ENCODE peak calls at places on chromosomes 13 and 19, in eight cellular contexts. One of them, this sample, is unnamed.
A peak's percentile ranks its signal among the peaks of the same experiment; 100 is the strongest.

GRCh38 chr19:38735257-38735686 is 9.0 kb downstream of the CAPN12 start:
- DNase-seq in stimulated activated CD4-positive, alpha-beta T cell treated with anti-CD3 and anti-CD28 coated beads, Interleukin-1b, Interleukin-23, amount 100 ng/mL, for 24 hours: no peak
- DNase-seq in renal cortical epithelial cell: no peak
- DNase-seq in effector CD4-positive, alpha-beta T cell: peak; percentile 44
- DNase-seq in CD4-positive, alpha-beta memory T cell: peak; percentile 53
- DNase-seq in AG09319: no peak
- DNase-seq in CD8-positive, alpha-beta memory T cell: peak; percentile 73
- DNase-seq in activated T-helper 2 cell treated with anti-CD3 and anti-CD28 coated beads, Interferon-gamma antibody, Interleukin-2, Interleukin-4, amounts not matched to agents 10 μg/mL and 5 μg/mL and 100 μg/mL, durations not matched to agents 14 hours and 24 hours and 36 hours: no peak
- DNase-seq in this sample: no peak

GRCh38 chr19:5826531-5827341 is 12.8 kb downstream of the FUT6 start:
- DNase-seq in stimulated activated CD4-positive, alpha-beta T cell treated with anti-CD3 and anti-CD28 coated beads, Interleukin-1b, Interleukin-23, amount 100 ng/mL, for 24 hours: no peak
- DNase-seq in renal cortical epithelial cell: peak; percentile 66
- DNase-seq in effector CD4-positive, alpha-beta T cell: no peak
- DNase-seq in CD4-positive, alpha-beta memory T cell: no peak
- DNase-seq in AG09319: no peak
- DNase-seq in CD8-positive, alpha-beta memory T cell: peak; percentile 55
- DNase-seq in activated T-helper 2 cell treated with anti-CD3 and anti-CD28 coated beads, Interferon-gamma antibody, Interleukin-2, Interleukin-4, amounts not matched to agents 10 μg/mL and 5 μg/mL and 100 μg/mL, durations not matched to agents 14 hours and 24 hours and 36 hours: no peak
- DNase-seq in this sample: peak; percentile 25

GRCh38 chr19:57123882-57124281 is 4.1 kb downstream of the USP29 start:
- DNase-seq in stimulated activated CD4-positive, alpha-beta T cell treated with anti-CD3 and anti-CD28 coated beads, Interleukin-1b, Interleukin-23, amount 100 ng/mL, for 24 hours: no peak
- DNase-seq in renal cortical epithelial cell: no peak
- DNase-seq in effector CD4-positive, alpha-beta T cell: no peak
- DNase-seq in CD4-positive, alpha-beta memory T cell: no peak
- DNase-seq in AG09319: no peak
- DNase-seq in CD8-positive, alpha-beta memory T cell: no peak
- DNase-seq in activated T-helper 2 cell treated with anti-CD3 and anti-CD28 coated beads, Interferon-gamma antibody, Interleukin-2, Interleukin-4, amounts not matched to agents 10 μg/mL and 5 μg/mL and 100 μg/mL, durations not matched to agents 14 hours and 24 hours and 36 hours: no peak
- DNase-seq in this sample: no peak

GRCh38 chr19:21749090-21749489 is 18.3 kb downstream of the ZNF100 start:
- DNase-seq in stimulated activated CD4-positive, alpha-beta T cell treated with anti-CD3 and anti-CD28 coated beads, Interleukin-1b, Interleukin-23, amount 100 ng/mL, for 24 hours: no peak
- DNase-seq in renal cortical epithelial cell: no peak
- DNase-seq in effector CD4-positive, alpha-beta T cell: no peak
- DNase-seq in CD4-positive, alpha-beta memory T cell: no peak
- DNase-seq in AG09319: no peak
- DNase-seq in CD8-positive, alpha-beta memory T cell: no peak
- DNase-seq in activated T-helper 2 cell treated with anti-CD3 and anti-CD28 coated beads, Interferon-gamma antibody, Interleukin-2, Interleukin-4, amounts not matched to agents 10 μg/mL and 5 μg/mL and 100 μg/mL, durations not matched to agents 14 hours and 24 hours and 36 hours: no peak
- DNase-seq in this sample: peak; percentile 1

GRCh38 chr13:51178456-51179074 is 43.6 kb upstream of the FAM124A start:
- DNase-seq in stimulated activated CD4-positive, alpha-beta T cell treated with anti-CD3 and anti-CD28 coated beads, Interleukin-1b, Interleukin-23, amount 100 ng/mL, for 24 hours: no peak
- DNase-seq in renal cortical epithelial cell: no peak
- DNase-seq in effector CD4-positive, alpha-beta T cell: no peak
- DNase-seq in CD4-positive, alpha-beta memory T cell: no peak
- DNase-seq in AG09319: no peak
- DNase-seq in CD8-positive, alpha-beta memory T cell: no peak
- DNase-seq in activated T-helper 2 cell treated with anti-CD3 and anti-CD28 coated beads, Interferon-gamma antibody, Interleukin-2, Interleukin-4, amounts not matched to agents 10 μg/mL and 5 μg/mL and 100 μg/mL, durations not matched to agents 14 hours and 24 hours and 36 hours: no peak
- DNase-seq in this sample: no peak

GRCh38 chr13:20738616-20739015 is 35.1 kb downstream of the IL17D start:
- DNase-seq in stimulated activated CD4-positive, alpha-beta T cell treated with anti-CD3 and anti-CD28 coated beads, Interleukin-1b, Interleukin-23, amount 100 ng/mL, for 24 hours: no peak
- DNase-seq in renal cortical epithelial cell: no peak
- DNase-seq in effector CD4-positive, alpha-beta T cell: no peak
- DNase-seq in CD4-positive, alpha-beta memory T cell: no peak
- DNase-seq in AG09319: no peak
- DNase-seq in CD8-positive, alpha-beta memory T cell: no peak
- DNase-seq in activated T-helper 2 cell treated with anti-CD3 and anti-CD28 coated beads, Interferon-gamma antibody, Interleukin-2, Interleukin-4, amounts not matched to agents 10 μg/mL and 5 μg/mL and 100 μg/mL, durations not matched to agents 14 hours and 24 hours and 36 hours: no peak
- DNase-seq in this sample: no peak

GRCh38 chr19:48741222-48741999 is 1.0 kb upstream of the RASIP1 start:
- DNase-seq in stimulated activated CD4-positive, alpha-beta T cell treated with anti-CD3 and anti-CD28 coated beads, Interleukin-1b, Interleukin-23, amount 100 ng/mL, for 24 hours: no peak
- DNase-seq in renal cortical epithelial cell: no peak
- DNase-seq in effector CD4-positive, alpha-beta T cell: no peak
- DNase-seq in CD4-positive, alpha-beta memory T cell: no peak
- DNase-seq in AG09319: no peak
- DNase-seq in CD8-positive, alpha-beta memory T cell: no peak
- DNase-seq in activated T-helper 2 cell treated with anti-CD3 and anti-CD28 coated beads, Interferon-gamma antibody, Interleukin-2, Interleukin-4, amounts not matched to agents 10 μg/mL and 5 μg/mL and 100 μg/mL, durations not matched to agents 14 hours and 24 hours and 36 hours: peak; percentile 30
- DNase-seq in this sample: peak; percentile 32

GRCh38 chr13:46355088-46355468 is 32.0 kb downstream of the RUBCNL start:
- DNase-seq in stimulated activated CD4-positive, alpha-beta T cell treated with anti-CD3 and anti-CD28 coated beads, Interleukin-1b, Interleukin-23, amount 100 ng/mL, for 24 hours: no peak
- DNase-seq in renal cortical epithelial cell: no peak
- DNase-seq in effector CD4-positive, alpha-beta T cell: no peak
- DNase-seq in CD4-positive, alpha-beta memory T cell: no peak
- DNase-seq in AG09319: no peak
- DNase-seq in CD8-positive, alpha-beta memory T cell: no peak
- DNase-seq in activated T-helper 2 cell treated with anti-CD3 and anti-CD28 coated beads, Interferon-gamma antibody, Interleukin-2, Interleukin-4, amounts not matched to agents 10 μg/mL and 5 μg/mL and 100 μg/mL, durations not matched to agents 14 hours and 24 hours and 36 hours: no peak
- DNase-seq in this sample: no peak

GRCh38 chr19:737591-738093 is 13.3 kb upstream of the MISP start:
- DNase-seq in stimulated activated CD4-positive, alpha-beta T cell treated with anti-CD3 and anti-CD28 coated beads, Interleukin-1b, Interleukin-23, amount 100 ng/mL, for 24 hours: peak; percentile 44
- DNase-seq in renal cortical epithelial cell: no peak
- DNase-seq in effector CD4-positive, alpha-beta T cell: peak; percentile 39
- DNase-seq in CD4-positive, alpha-beta memory T cell: peak; percentile 45
- DNase-seq in AG09319: no peak
- DNase-seq in CD8-positive, alpha-beta memory T cell: peak; percentile 69
- DNase-seq in activated T-helper 2 cell treated with anti-CD3 and anti-CD28 coated beads, Interferon-gamma antibody, Interleukin-2, Interleukin-4, amounts not matched to agents 10 μg/mL and 5 μg/mL and 100 μg/mL, durations not matched to agents 14 hours and 24 hours and 36 hours: peak; percentile 24
- DNase-seq in this sample: no peak

GRCh38 chr19:10762656-10763055 is 44.8 kb downstream of the DNM2 start:
- DNase-seq in stimulated activated CD4-positive, alpha-beta T cell treated with anti-CD3 and anti-CD28 coated beads, Interleukin-1b, Interleukin-23, amount 100 ng/mL, for 24 hours: no peak
- DNase-seq in renal cortical epithelial cell: no peak
- DNase-seq in effector CD4-positive, alpha-beta T cell: no peak
- DNase-seq in CD4-positive, alpha-beta memory T cell: peak; percentile 38
- DNase-seq in AG09319: no peak
- DNase-seq in CD8-positive, alpha-beta memory T cell: no peak
- DNase-seq in activated T-helper 2 cell treated with anti-CD3 and anti-CD28 coated beads, Interferon-gamma antibody, Interleukin-2, Interleukin-4, amounts not matched to agents 10 μg/mL and 5 μg/mL and 100 μg/mL, durations not matched to agents 14 hours and 24 hours and 36 hours: peak; percentile 20
- DNase-seq in this sample: no peak

GRCh38 chr13:110012102-110012739 is 225.8 kb upstream of the IRS2 start:
- DNase-seq in stimulated activated CD4-positive, alpha-beta T cell treated with anti-CD3 and anti-CD28 coated beads, Interleukin-1b, Interleukin-23, amount 100 ng/mL, for 24 hours: no peak
- DNase-seq in renal cortical epithelial cell: peak; percentile 100
- DNase-seq in effector CD4-positive, alpha-beta T cell: no peak
- DNase-seq in CD4-positive, alpha-beta memory T cell: no peak
- DNase-seq in AG09319: peak; percentile 94
- DNase-seq in CD8-positive, alpha-beta memory T cell: no peak
- DNase-seq in activated T-helper 2 cell treated with anti-CD3 and anti-CD28 coated beads, Interferon-gamma antibody, Interleukin-2, Interleukin-4, amounts not matched to agents 10 μg/mL and 5 μg/mL and 100 μg/mL, durations not matched to agents 14 hours and 24 hours and 36 hours: no peak
- DNase-seq in this sample: peak; percentile 94

GRCh38 chr13:51153527-51153926 is 42.5 kb upstream of the C13orf42 start:
- DNase-seq in stimulated activated CD4-positive, alpha-beta T cell treated with anti-CD3 and anti-CD28 coated beads, Interleukin-1b, Interleukin-23, amount 100 ng/mL, for 24 hours: no peak
- DNase-seq in renal cortical epithelial cell: no peak
- DNase-seq in effector CD4-positive, alpha-beta T cell: no peak
- DNase-seq in CD4-positive, alpha-beta memory T cell: no peak
- DNase-seq in AG09319: no peak
- DNase-seq in CD8-positive, alpha-beta memory T cell: no peak
- DNase-seq in activated T-helper 2 cell treated with anti-CD3 and anti-CD28 coated beads, Interferon-gamma antibody, Interleukin-2, Interleukin-4, amounts not matched to agents 10 μg/mL and 5 μg/mL and 100 μg/mL, durations not matched to agents 14 hours and 24 hours and 36 hours: no peak
- DNase-seq in this sample: no peak